ENCODE peak calls at places on chromosomes 6 and 20, in four cellular contexts. One of them, this sample, is unnamed.

GRCh38 chr6:38509713-38510112 is 130.0 kb downstream of the BTBD9 start:
- DNase-seq in CD8-positive, alpha-beta T cell: no peak
- DNase-seq in H1: no peak
- DNase-seq in upper lobe of right lung: no peak
- DNase-seq in this sample: no peak

GRCh38 chr6:116462516-116462915 is 1.3 kb downstream of the CALHM6 start:
- DNase-seq in CD8-positive, alpha-beta T cell: no peak
- DNase-seq in H1: no peak
- DNase-seq in upper lobe of right lung: no peak
- DNase-seq in this sample: no peak

GRCh38 chr20:33846291-33846916 is 35.3 kb downstream of the CHMP4B start:
- DNase-seq in CD8-positive, alpha-beta T cell: no peak
- DNase-seq in H1: no peak
- DNase-seq in upper lobe of right lung: no peak
- DNase-seq in this sample: no peak

GRCh38 chr6:47665112-47665511 is 33.3 kb upstream of the ADGRF4 start:
- DNase-seq in CD8-positive, alpha-beta T cell: no peak
- DNase-seq in H1: no peak
- DNase-seq in upper lobe of right lung: no peak
- DNase-seq in this sample: no peak

GRCh38 chr6:87661016-87661415 is 41.0 kb downstream of the AKIRIN2 start:
- DNase-seq in CD8-positive, alpha-beta T cell: no peak
- DNase-seq in H1: no peak
- DNase-seq in upper lobe of right lung: no peak
- DNase-seq in this sample: no peak

GRCh38 chr20:56411759-56412472 is at the start of gene CASS4:
- DNase-seq in CD8-positive, alpha-beta T cell: no peak
- DNase-seq in H1: no peak
- DNase-seq in upper lobe of right lung: no peak
- DNase-seq in this sample: no peak

GRCh38 chr6:147806697-147807096 is 298.2 kb downstream of the SAMD5 start:
- DNase-seq in CD8-positive, alpha-beta T cell: no peak
- DNase-seq in H1: no peak
- DNase-seq in upper lobe of right lung: no peak
- DNase-seq in this sample: no peak

GRCh38 chr6:31752739-31753319 is 9.6 kb upstream of the SAPCD1 start:
- DNase-seq in CD8-positive, alpha-beta T cell: no peak
- DNase-seq in H1: no peak
- DNase-seq in upper lobe of right lung: no peak
- DNase-seq in this sample: no peak

GRCh38 chr20:48308882-48309281 is 518.9 kb downstream of the PREX1 start:
- DNase-seq in CD8-positive, alpha-beta T cell: no peak
- DNase-seq in H1: no peak
- DNase-seq in upper lobe of right lung: no peak
- DNase-seq in this sample: no peak

GRCh38 chr6:10030942-10031537 is 383.8 kb downstream of the TFAP2A start:
- DNase-seq in CD8-positive, alpha-beta T cell: no peak
- DNase-seq in H1: no peak
- DNase-seq in upper lobe of right lung: no peak
- DNase-seq in this sample: no peak

GRCh38 chr6:2558098-2558770 is 192.5 kb downstream of the MYLK4 start:
- DNase-seq in CD8-positive, alpha-beta T cell: no peak
- DNase-seq in H1: no peak
- DNase-seq in upper lobe of right lung: no peak
- DNase-seq in this sample: peak; percentile 20

GRCh38 chr20:47468290-47469050 is 33.2 kb upstream of the NCOA3 start:
- DNase-seq in CD8-positive, alpha-beta T cell: no peak
- DNase-seq in H1: no peak
- DNase-seq in upper lobe of right lung: no peak
- DNase-seq in this sample: no peak

GRCh38 chr6:90098025-90098474 is 198.6 kb downstream of the BACH2 start:
- DNase-seq in CD8-positive, alpha-beta T cell: no peak
- DNase-seq in H1: no peak
- DNase-seq in upper lobe of right lung: no peak
- DNase-seq in this sample: no peak

GRCh38 chr20:37347347-37347823 is 1.4 kb downstream of the SRC start:
- DNase-seq in CD8-positive, alpha-beta T cell: no peak
- DNase-seq in H1: no peak
- DNase-seq in upper lobe of right lung: no peak
- DNase-seq in this sample: no peak
- H3K4me3 ChIP-seq in CD8-positive, alpha-beta T cell: no peak overlapping the region
- H3K4me3 ChIP-seq in H1: peak overlapping the region; percentile 40
- H3K4me3 ChIP-seq in upper lobe of right lung: peak overlapping the region; percentile 67
- H3K4me3 ChIP-seq in this sample: no peak overlapping the region

GRCh38 chr6:168928012-168928411 is 325.6 kb downstream of the THBS2 start:
- DNase-seq in CD8-positive, alpha-beta T cell: no peak
- DNase-seq in H1: no peak
- DNase-seq in upper lobe of right lung: no peak
- DNase-seq in this sample: no peak

GRCh38 chr6:168925671-168926070 is 328.0 kb downstream of the THBS2 start:
- DNase-seq in CD8-positive, alpha-beta T cell: no peak
- DNase-seq in H1: no peak
- DNase-seq in upper lobe of right lung: no peak
- DNase-seq in this sample: no peak

GRCh38 chr6:168929871-168930450 is 323.7 kb downstream of the THBS2 start:
- DNase-seq in CD8-positive, alpha-beta T cell: no peak
- DNase-seq in H1: no peak
- DNase-seq in upper lobe of right lung: no peak
- DNase-seq in this sample: no peak

GRCh38 chr6:168926306-168926705 is 327.3 kb downstream of the THBS2 start:
- DNase-seq in CD8-positive, alpha-beta T cell: no peak
- DNase-seq in H1: no peak
- DNase-seq in upper lobe of right lung: no peak
- DNase-seq in this sample: no peak

GRCh38 chr6:168927026-168927425 is 326.6 kb downstream of the THBS2 start:
- DNase-seq in CD8-positive, alpha-beta T cell: no peak
- DNase-seq in H1: no peak
- DNase-seq in upper lobe of right lung: no peak
- DNase-seq in this sample: no peak
- H3K36me3 ChIP-seq in CD8-positive, alpha-beta T cell: no peaks in the 10 kb centered on the region
- H3K36me3 ChIP-seq in H1: no peaks in the 10 kb centered on the region
- H3K36me3 ChIP-seq in upper lobe of right lung: no peaks in the 10 kb centered on the region
- H3K36me3 ChIP-seq in this sample: no peaks in the 10 kb centered on the region

GRCh38 chr6:132147530-132148011 is 196.4 kb upstream of the CCN2 start:
- DNase-seq in CD8-positive, alpha-beta T cell: no peak
- DNase-seq in H1: no peak
- DNase-seq in upper lobe of right lung: no peak
- DNase-seq in this sample: no peak

DNA sequence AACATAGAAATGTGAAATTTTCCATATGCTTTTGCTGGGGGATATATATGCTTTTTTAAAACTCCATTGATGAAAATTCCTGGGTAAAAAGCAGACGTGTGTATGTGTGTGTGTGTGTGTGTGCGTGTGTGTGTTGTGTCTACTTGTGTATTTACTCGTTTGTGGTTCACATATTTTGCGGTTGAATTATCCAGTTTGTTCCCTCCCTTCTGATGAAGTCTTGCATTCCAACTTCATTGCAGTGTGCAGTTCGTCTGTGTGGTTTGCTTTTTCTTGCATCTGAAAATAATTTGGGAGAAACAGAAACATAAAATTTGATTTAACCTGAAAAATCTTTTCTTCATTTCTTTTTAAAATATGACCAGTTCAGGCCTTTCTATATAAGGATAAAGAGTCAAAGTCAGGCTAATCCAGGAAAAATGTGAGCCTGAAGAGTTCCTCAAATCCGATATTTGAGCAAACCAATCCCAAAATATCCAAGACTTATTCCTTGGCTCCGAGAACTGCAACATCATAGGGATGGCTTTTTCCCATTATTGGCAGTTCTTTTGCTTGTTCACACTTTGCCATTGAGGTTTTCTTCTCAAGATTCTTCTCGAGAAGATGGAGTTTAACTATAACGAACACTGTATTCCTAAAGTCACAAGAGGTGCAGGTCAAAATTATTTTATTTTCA is 202.2 kb upstream of the CCN2 start:
- DNase-seq in CD8-positive, alpha-beta T cell: no peak
- DNase-seq in H1: no peak
- DNase-seq in upper lobe of right lung: no peak
- DNase-seq in this sample: peak; percentile 12
- H3K4me3 ChIP-seq in CD8-positive, alpha-beta T cell: no peak overlapping the region
- H3K4me3 ChIP-seq in H1: no peak overlapping the region
- H3K4me3 ChIP-seq in upper lobe of right lung: no peak overlapping the region
- H3K4me3 ChIP-seq in this sample: no peak overlapping the region

GRCh38 chr6:548091-548490 is 108.8 kb downstream of the HUS1B start:
- DNase-seq in CD8-positive, alpha-beta T cell: no peak
- DNase-seq in H1: no peak
- DNase-seq in upper lobe of right lung: no peak
- DNase-seq in this sample: no peak
- H3K36me3 ChIP-seq in CD8-positive, alpha-beta T cell: peaks cover 6% of the 10 kb centered on the region
- H3K36me3 ChIP-seq in H1: no peaks in the 10 kb centered on the region
- H3K36me3 ChIP-seq in upper lobe of right lung: peaks cover 43% of the 10 kb centered on the region
- H3K36me3 ChIP-seq in this sample: no peaks in the 10 kb centered on the region

DNA sequence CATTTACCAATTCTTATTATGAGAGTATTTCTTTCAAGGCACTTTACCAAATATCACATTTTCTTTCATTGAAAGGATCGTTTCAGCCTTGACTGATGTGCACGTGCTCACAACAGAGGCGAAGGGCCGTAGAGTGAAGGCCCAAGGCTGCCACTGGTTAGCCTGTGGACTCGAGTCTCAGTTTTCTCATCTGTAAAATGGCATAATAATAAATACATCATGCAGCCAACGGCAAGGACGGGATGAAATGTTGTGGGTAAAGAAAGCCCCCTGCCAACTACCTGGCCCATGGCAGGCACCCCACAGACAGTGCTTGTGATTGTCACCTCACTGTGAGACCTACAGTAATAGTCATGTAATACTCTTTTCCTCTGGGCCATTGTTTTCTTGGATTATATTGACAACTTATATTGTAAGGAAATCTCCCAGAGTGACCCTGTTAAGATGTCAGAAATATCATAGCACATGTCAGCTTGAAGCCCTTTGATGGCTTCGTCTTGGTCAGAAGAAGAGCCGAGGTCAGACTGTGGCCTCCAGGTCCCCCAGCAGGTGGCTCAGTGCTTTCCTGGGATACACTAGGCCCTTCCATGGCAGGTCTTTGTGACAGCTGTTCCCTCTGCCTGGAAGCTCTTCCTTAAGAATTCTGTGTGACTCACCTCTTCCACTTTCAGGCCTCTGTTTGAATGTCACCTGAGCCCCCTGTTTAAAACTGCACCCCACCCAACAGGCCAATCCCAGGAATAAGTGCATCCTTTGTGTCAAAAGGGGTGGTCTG is 36.3 kb downstream of the FAM50B start:
- DNase-seq in CD8-positive, alpha-beta T cell: no peak
- DNase-seq in H1: no peak
- DNase-seq in upper lobe of right lung: no peak
- DNase-seq in this sample: no peak
- H3K4me3 ChIP-seq in CD8-positive, alpha-beta T cell: no peak overlapping the region
- H3K4me3 ChIP-seq in H1: no peak overlapping the region
- H3K4me3 ChIP-seq in upper lobe of right lung: no peak overlapping the region
- H3K4me3 ChIP-seq in this sample: no peak overlapping the region

GRCh38 chr6:26465776-26466175 is 8.0 kb downstream of the BTN2A1 start:
- DNase-seq in CD8-positive, alpha-beta T cell: no peak
- DNase-seq in H1: no peak
- DNase-seq in upper lobe of right lung: no peak
- DNase-seq in this sample: no peak
- H3K36me3 ChIP-seq in CD8-positive, alpha-beta T cell: peaks cover 56% of the 10 kb centered on the region
- H3K36me3 ChIP-seq in H1: peaks cover 6% of the 10 kb centered on the region
- H3K36me3 ChIP-seq in upper lobe of right lung: peaks cover 83% of the 10 kb centered on the region
- H3K36me3 ChIP-seq in this sample: no peaks in the 10 kb centered on the region

GRCh38 chr6:11711644-11711993 is 67.0 kb downstream of the ADTRP start:
- DNase-seq in CD8-positive, alpha-beta T cell: peak; percentile 27
- DNase-seq in H1: no peak
- DNase-seq in upper lobe of right lung: peak; percentile 63
- DNase-seq in this sample: no peak
- H3K4me3 ChIP-seq in CD8-positive, alpha-beta T cell: no peak overlapping the region
- H3K4me3 ChIP-seq in H1: no peak overlapping the region
- H3K4me3 ChIP-seq in upper lobe of right lung: no peak overlapping the region
- H3K4me3 ChIP-seq in this sample: no peak overlapping the region

GRCh38 chr20:25509084-25509483 is 76.2 kb downstream of the NINL start:
- DNase-seq in CD8-positive, alpha-beta T cell: no peak
- DNase-seq in H1: no peak
- DNase-seq in upper lobe of right lung: no peak
- DNase-seq in this sample: no peak
- H3K36me3 ChIP-seq in CD8-positive, alpha-beta T cell: no peaks in the 10 kb centered on the region
- H3K36me3 ChIP-seq in H1: no peaks in the 10 kb centered on the region
- H3K36me3 ChIP-seq in upper lobe of right lung: peaks cover 22% of the 10 kb centered on the region
- H3K36me3 ChIP-seq in this sample: no peaks in the 10 kb centered on the region

This sample was measured in mucosa of descending colon.